ENCODE peak calls at places on chromosomes 5 and 9, in six cellular contexts. E, R, X, L, U and Y are unnamed samples.

GRCh38 chr5:15694694-15695093 is 194.7 kb downstream of the FBXL7 start:
- DNase-seq in U (no peak), E (peak), R (peak), X (peak), L (no peak), Y (no peak)

GRCh38 chr9:83707518-83707767 is 315 bp downstream of the UBQLN1 start:
- DNase-seq in L (peak), E (peak), R (peak), X (no peak), U (no peak), Y (peak)

GRCh38 chr5:10555134-10555733 is 8.6 kb upstream of the ANKRD33B start:
- DNase-seq in L (no peak), U (no peak), E (peak), X (peak), R (peak), Y (peak)

GRCh38 chr5:178797546-178798105 is 62.1 kb upstream of the ZNF354B start:
- DNase-seq in E (no peak), X (no peak), U (no peak), L (no peak), R (no peak), Y (no peak)

GRCh38 chr9:122234022-122234748 is 5.4 kb upstream of the LHX6 start:
- DNase-seq in E (no peak), L (no peak), U (no peak), X (no peak), R (no peak), Y (no peak)

GRCh38 chr9:110152704-110153374 is 55.1 kb downstream of the C9orf152 start:
- DNase-seq in R (peak), X (peak), E (peak), U (no peak), L (no peak), Y (peak)

GRCh38 chr5:112316731-112317130 is 102.3 kb downstream of the EPB41L4A start:
- DNase-seq in R (no peak), U (no peak), X (no peak), L (no peak), E (no peak), Y (peak)

GRCh38 chr5:135456238-135457099 is 4.3 kb upstream of the TIFAB start:
- DNase-seq in R (peak), U (no peak), E (peak), L (peak), X (peak), Y (peak)

GRCh38 chr9:78332381-78332780 is 35.5 kb downstream of the PSAT1 start:
- DNase-seq in L (peak), E (no peak), X (no peak), U (no peak), R (no peak), Y (no peak)

GRCh38 chr5:178796165-178796945 is 63.4 kb upstream of the ZNF354B start:
- DNase-seq in X (no peak), L (no peak), R (no peak), U (no peak), E (no peak), Y (no peak)

GRCh38 chr5:176535655-176536131 is 1.5 kb downstream of the RNF44 start:
- DNase-seq in L (no peak), E (peak), U (no peak), X (no peak), R (peak), Y (no peak)

GRCh38 chr5:123180178-123180577 is 91.1 kb downstream of the PRDM6 start:
- DNase-seq in E (peak), U (peak), L (peak), X (no peak), R (peak), Y (no peak)

GRCh38 chr5:109412981-109413402 is 3.2 kb upstream of the PJA2 start:
- DNase-seq in R (no peak), E (peak), X (no peak), U (no peak), L (no peak), Y (no peak)

GRCh38 chr5:73692166-73692640 is 66.2 kb downstream of the ARHGEF28 start:
- DNase-seq in X (no peak), E (peak), L (no peak), R (peak), U (no peak), Y (no peak)

GRCh38 chr5:167893271-167893670 is 398.2 kb upstream of the WWC1 start:
- DNase-seq in R (no peak), E (no peak), L (no peak), X (no peak), U (no peak), Y (no peak)

GRCh38 chr9:113886003-113886324 is 9.9 kb downstream of the ZNF618 start:
- DNase-seq in L (no peak), E (peak), R (peak), U (no peak), X (no peak), Y (no peak)
- H3K4me3 ChIP-seq in L (peak), E (peak), R (peak), U (peak), X (no peak), Y (no peak)

DNA sequence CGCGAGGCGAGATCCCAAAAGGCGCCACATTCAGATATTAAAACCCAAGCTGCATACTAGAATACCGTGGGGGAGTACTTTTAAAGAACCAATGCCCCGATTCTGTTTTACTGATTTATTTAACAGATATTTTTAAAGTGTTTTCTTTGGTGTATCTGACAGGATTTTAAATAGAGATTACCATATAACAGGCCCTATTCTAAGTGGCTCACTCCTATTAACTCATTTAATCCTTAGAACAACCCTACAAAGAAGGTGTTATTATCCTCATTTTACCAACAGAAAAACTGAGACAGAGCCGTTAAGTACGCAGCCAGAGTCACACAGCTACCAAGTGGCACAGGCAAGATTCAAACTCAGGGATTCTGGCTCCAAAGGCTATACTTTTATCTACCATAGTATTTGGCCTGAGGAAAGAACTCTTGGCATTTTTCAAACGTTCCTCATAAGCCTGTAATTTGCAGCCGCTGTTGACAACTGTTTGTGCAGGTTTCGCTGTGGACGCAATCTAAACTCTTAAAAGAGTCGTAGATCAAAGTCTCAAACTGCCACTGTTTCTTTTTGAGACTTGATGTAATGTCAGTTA is 550 bp upstream of the TMEM245 start:
- DNase-seq in X (no peak), U (no peak), R (no peak), L (no peak), E (no peak), Y (peak)
- H3K4me3 ChIP-seq in X (peak), U (peak), R (peak), L (no peak), E (no peak), Y (no peak)

GRCh38 chr9:127122176-127123151 is at the start of gene ANGPTL2:
- DNase-seq in X (peak), L (peak), R (peak), U (peak), E (peak), Y (peak)

GRCh38 chr9:127119319-127119709 is 3.1 kb downstream of the ANGPTL2 start:
- DNase-seq in U (no peak), X (no peak), E (no peak), R (no peak), L (no peak), Y (no peak)

GRCh38 chr9:127123239-127123935 is 952 bp upstream of the ANGPTL2 start:
- DNase-seq in R (no peak), U (no peak), L (no peak), E (no peak), X (no peak), Y (no peak)

GRCh38 chr9:127124091-127124490 is 1.7 kb upstream of the ANGPTL2 start:
- DNase-seq in L (no peak), E (no peak), U (no peak), R (no peak), X (no peak), Y (no peak)

GRCh38 chr9:127121628-127122175 is 733 bp downstream of the ANGPTL2 start:
- DNase-seq in L (no peak), U (no peak), X (peak), E (peak), R (peak), Y (no peak)
- H3K4me3 ChIP-seq in L (peak), U (peak), X (peak), E (peak), R (peak), Y (peak)

GRCh38 chr9:131255731-131256197 is 20.5 kb downstream of the FAM78A start:
- DNase-seq in L (no peak), U (no peak), X (no peak), R (no peak), E (no peak), Y (no peak)
- H3K4me3 ChIP-seq in L (no peak), U (peak), X (no peak), R (no peak), E (no peak), Y (no peak)